ENCODE peak calls at places on chromosomes 5 and 9, in eight cellular contexts. D is H9, V is colonic mucosa, M is dorsolateral prefrontal cortex, L is left lung, F is astrocyte of the spinal cord, U is GM12865, G is DND-41. Z is an unnamed sample.

GRCh38 chr5:57735754-57736153 is 253.1 kb upstream of the ACTBL2 start:
- DNase-seq in D (no peak), V (no peak), M (no peak), L (no peak), F (peak), U (no peak), G (no peak), Z (no peak)

GRCh38 chr5:17839848-17840247 is 205.6 kb downstream of the TAF11L14 start:
- DNase-seq in D (no peak), V (no peak), M (no peak), L (no peak), F (no peak), U (no peak), G (no peak), Z (no peak)

GRCh38 chr9:91315191-91315590 is 46.5 kb downstream of the AUH start:
- DNase-seq in D (peak), V (peak), M (no peak), L (no peak), F (no peak), U (no peak), G (no peak), Z (no peak)

GRCh38 chr9:137551656-137552534 is at the start of gene MRPL41:
- DNase-seq in D (peak), V (peak), M (peak), L (peak), F (peak), U (peak), G (peak), Z (peak)

GRCh38 chr9:126622872-126623271 is 9.1 kb downstream of the LMX1B start:
- DNase-seq in D (no peak), V (no peak), M (no peak), L (no peak), F (no peak), U (no peak), G (no peak), Z (no peak)

GRCh38 chr5:107570805-107571531 is 99.8 kb downstream of the EFNA5 start:
- DNase-seq in D (no peak), V (peak), M (no peak), L (no peak), F (no peak), U (peak), G (peak), Z (peak)

GRCh38 chr5:103256178-103256577 is 2.4 kb upstream of the MACIR start:
- DNase-seq in D (no peak), V (no peak), M (no peak), L (no peak), F (no peak), U (peak), G (no peak), Z (no peak)

GRCh38 chr5:179411161-179411841 is 66.0 kb upstream of the ADAMTS2 start:
- DNase-seq in D (no peak), V (peak), M (no peak), L (no peak), F (no peak), U (no peak), G (no peak), Z (no peak)

GRCh38 chr5:16863380-16864007 is 72.6 kb downstream of the MYO10 start:
- DNase-seq in D (no peak), V (no peak), M (no peak), L (no peak), F (no peak), U (no peak), G (no peak), Z (no peak)

GRCh38 chr5:39505751-39506150 is 81.0 kb upstream of the DAB2 start:
- DNase-seq in D (no peak), V (no peak), M (no peak), L (no peak), F (no peak), U (no peak), G (no peak), Z (no peak)

GRCh38 chr5:45765561-45765960 is 69.4 kb upstream of the HCN1 start:
- DNase-seq in D (no peak), V (no peak), M (no peak), L (no peak), F (no peak), U (no peak), G (no peak), Z (no peak)

GRCh38 chr9:131500377-131500776 is 2.3 kb upstream of the POMT1 start:
- DNase-seq in D (no peak), V (no peak), M (peak), L (no peak), F (no peak), U (no peak), G (peak), Z (peak)

GRCh38 chr5:141668601-141669265 is 13.3 kb downstream of the ARAP3 start:
- DNase-seq in D (no peak), V (no peak), M (no peak), L (no peak), F (peak), U (no peak), G (no peak), Z (no peak)

GRCh38 chr9:121398374-121398773 is 28.3 kb upstream of the STOM start:
- DNase-seq in D (no peak), V (no peak), M (no peak), L (no peak), F (peak), U (no peak), G (no peak), Z (no peak)

GRCh38 chr5:150261231-150261630 is 28.3 kb downstream of the CAMK2A start:
- DNase-seq in D (no peak), V (no peak), M (no peak), L (no peak), F (no peak), U (no peak), G (no peak), Z (no peak)

GRCh38 chr5:82221020-82221419 is 57.1 kb downstream of the RPS23 start:
- DNase-seq in D (no peak), V (no peak), M (no peak), L (no peak), F (no peak), U (no peak), G (no peak), Z (no peak)

GRCh38 chr5:113489299-113489698 is 1.0 kb upstream of the MCC start:
- DNase-seq in D (no peak), V (no peak), M (no peak), L (peak), F (peak), U (peak), G (peak), Z (peak)

GRCh38 chr9:88660611-88661010 is 125.6 kb downstream of the NXNL2 start:
- DNase-seq in D (peak), V (no peak), M (no peak), L (no peak), F (no peak), U (peak), G (peak), Z (peak)

GRCh38 chr9:7216004-7216821 is 458.4 kb downstream of the KDM4C start:
- DNase-seq in D (no peak), V (no peak), M (no peak), L (no peak), F (peak), U (no peak), G (no peak), Z (peak)

GRCh38 chr5:159965031-159965837 is 43.7 kb upstream of the TTC1 start:
- DNase-seq in D (peak), V (peak), M (peak), L (peak), F (peak), U (peak), G (peak), Z (peak)

GRCh38 chr9:19410195-19410503 is 1.3 kb downstream of the ACER2 start:
- DNase-seq in D (no peak), V (no peak), M (no peak), L (no peak), F (no peak), U (no peak), G (no peak), Z (no peak)

GRCh38 chr5:6573651-6574101 is 59.2 kb downstream of the NSUN2 start:
- DNase-seq in D (peak), V (no peak), M (no peak), L (no peak), F (no peak), U (no peak), G (peak), Z (no peak)

GRCh38 chr9:32385135-32385884 is 867 bp downstream of the ACO1 start:
- DNase-seq in D (no peak), V (no peak), M (no peak), L (no peak), F (no peak), U (no peak), G (no peak), Z (no peak)

GRCh38 chr5:139726248-139726647 is 69.4 kb upstream of the PSD2 start:
- DNase-seq in D (no peak), V (no peak), M (no peak), L (no peak), F (no peak), U (no peak), G (no peak), Z (no peak)

GRCh38 chr9:123482295-123482970 is 126.4 kb downstream of the CRB2 start:
- DNase-seq in D (peak), V (peak), M (peak), L (no peak), F (no peak), U (no peak), G (no peak), Z (no peak)

GRCh38 chr5:74040065-74040551 is 414.1 kb downstream of the ARHGEF28 start:
- DNase-seq in D (no peak), V (no peak), M (no peak), L (no peak), F (peak), U (no peak), G (no peak), Z (no peak)

GRCh38 chr5:9613360-9613759 is 16.8 kb downstream of the TAS2R1 start:
- DNase-seq in D (no peak), V (no peak), M (no peak), L (no peak), F (no peak), U (no peak), G (no peak), Z (no peak)

GRCh38 chr9:34253460-34253837 is 74.6 kb downstream of the UBAP1 start:
- DNase-seq in D (no peak), V (no peak), M (no peak), L (no peak), F (peak), U (no peak), G (no peak), Z (no peak)

GRCh38 chr9:33452828-33453271 is 5.5 kb upstream of the AQP3 start:
- DNase-seq in D (peak), V (peak), M (peak), L (peak), F (peak), U (peak), G (peak), Z (peak)

GRCh38 chr5:171444582-171444981 is 25.1 kb downstream of the FGF18 start:
- DNase-seq in D (no peak), V (no peak), M (no peak), L (no peak), F (peak), U (no peak), G (no peak), Z (no peak)

GRCh38 chr9:14692536-14692917 is 705 bp downstream of the ZDHHC21 start:
- DNase-seq in D (no peak), V (no peak), M (no peak), L (no peak), F (no peak), U (peak), G (no peak), Z (no peak)

GRCh38 chr5:127192836-127193341 is 97.7 kb upstream of the MEGF10 start:
- DNase-seq in D (no peak), V (no peak), M (no peak), L (no peak), F (no peak), U (no peak), G (no peak), Z (no peak)
- TF ChIP-seq CTCF in D (no peak), V (no peak), M (no peak), L (no peak), F (no peak), U (no peak), G (no peak), Z (no peak)

GRCh38 chr9:95073918-95074317 is 243.6 kb downstream of the FANCC start:
- DNase-seq in D (no peak), V (no peak), M (no peak), L (no peak), F (no peak), U (no peak), G (no peak), Z (no peak)

GRCh38 chr9:95074632-95075269 is 242.8 kb downstream of the FANCC start:
- DNase-seq in D (peak), V (peak), M (peak), L (no peak), F (no peak), U (no peak), G (no peak), Z (no peak)

GRCh38 chr9:95071450-95071849 is 246.1 kb downstream of the FANCC start:
- DNase-seq in D (no peak), V (no peak), M (no peak), L (no peak), F (no peak), U (no peak), G (no peak), Z (no peak)

GRCh38 chr9:95071925-95072324 is 245.6 kb downstream of the FANCC start:
- DNase-seq in D (no peak), V (no peak), M (no peak), L (no peak), F (no peak), U (no peak), G (no peak), Z (no peak)

DNA sequence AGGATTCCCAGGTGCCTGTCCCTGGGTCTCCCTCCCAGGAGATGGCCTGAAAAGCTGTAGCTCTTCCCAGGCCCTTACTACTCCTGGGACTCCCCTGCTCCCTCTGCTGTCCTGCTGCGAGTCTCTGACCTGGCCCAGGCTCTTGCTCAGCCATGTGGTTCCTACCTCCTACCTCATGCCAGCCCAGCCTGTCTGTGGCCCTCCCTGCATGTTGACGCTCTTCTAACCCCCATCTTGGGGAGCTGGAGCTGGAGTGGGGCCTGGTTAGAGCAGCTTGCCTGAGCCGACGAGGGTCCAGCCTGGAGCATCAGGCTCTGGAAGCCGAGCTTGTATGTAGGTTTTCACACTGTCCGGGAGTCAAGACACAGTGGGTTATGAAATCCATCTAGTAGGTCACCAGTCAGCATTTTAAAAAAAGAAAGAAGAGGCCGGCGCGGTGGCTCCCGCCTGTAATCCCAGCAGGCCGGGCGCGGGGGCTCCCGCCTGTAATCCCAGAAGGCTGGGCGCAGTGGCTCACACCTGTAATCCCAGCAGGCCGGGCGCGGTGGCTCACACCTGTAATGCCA is 244.4 kb downstream of the FANCC start:
- DNase-seq in D (peak), V (no peak), M (no peak), L (no peak), F (no peak), U (no peak), G (no peak), Z (no peak)
- TF ChIP-seq CTCF in D (peak), V (no peak), M (no peak), L (no peak), F (peak), U (no peak), G (no peak), Z (no peak)

GRCh38 chr5:66498791-66499207 is 97.4 kb upstream of the MAST4 start:
- DNase-seq in D (no peak), V (no peak), M (no peak), L (no peak), F (no peak), U (peak), G (no peak), Z (peak)
- TF ChIP-seq CTCF in D (peak), V (no peak), M (no peak), L (no peak), F (no peak), U (no peak), G (peak), Z (no peak)

GRCh38 chr5:68286612-68286912 is 71.0 kb downstream of the PIK3R1 start:
- DNase-seq in D (no peak), V (no peak), M (no peak), L (no peak), F (no peak), U (no peak), G (no peak), Z (no peak)
- TF ChIP-seq CTCF in D (no peak), V (peak), M (no peak), L (no peak), F (no peak), U (no peak), G (no peak), Z (peak)

GRCh38 chr5:154567155-154567554 is 89.1 kb upstream of the HAND1 start:
- DNase-seq in D (no peak), V (no peak), M (no peak), L (no peak), F (no peak), U (no peak), G (no peak), Z (no peak)

GRCh38 chr5:154573011-154573410 is 95.0 kb upstream of the HAND1 start:
- DNase-seq in D (no peak), V (no peak), M (no peak), L (no peak), F (no peak), U (no peak), G (no peak), Z (no peak)

GRCh38 chr5:154568597-154568996 is 90.6 kb upstream of the HAND1 start:
- DNase-seq in D (no peak), V (no peak), M (no peak), L (no peak), F (no peak), U (no peak), G (no peak), Z (no peak)

GRCh38 chr5:154571325-154572035 is 93.5 kb upstream of the HAND1 start:
- DNase-seq in D (no peak), V (no peak), M (no peak), L (no peak), F (no peak), U (no peak), G (no peak), Z (no peak)

DNA sequence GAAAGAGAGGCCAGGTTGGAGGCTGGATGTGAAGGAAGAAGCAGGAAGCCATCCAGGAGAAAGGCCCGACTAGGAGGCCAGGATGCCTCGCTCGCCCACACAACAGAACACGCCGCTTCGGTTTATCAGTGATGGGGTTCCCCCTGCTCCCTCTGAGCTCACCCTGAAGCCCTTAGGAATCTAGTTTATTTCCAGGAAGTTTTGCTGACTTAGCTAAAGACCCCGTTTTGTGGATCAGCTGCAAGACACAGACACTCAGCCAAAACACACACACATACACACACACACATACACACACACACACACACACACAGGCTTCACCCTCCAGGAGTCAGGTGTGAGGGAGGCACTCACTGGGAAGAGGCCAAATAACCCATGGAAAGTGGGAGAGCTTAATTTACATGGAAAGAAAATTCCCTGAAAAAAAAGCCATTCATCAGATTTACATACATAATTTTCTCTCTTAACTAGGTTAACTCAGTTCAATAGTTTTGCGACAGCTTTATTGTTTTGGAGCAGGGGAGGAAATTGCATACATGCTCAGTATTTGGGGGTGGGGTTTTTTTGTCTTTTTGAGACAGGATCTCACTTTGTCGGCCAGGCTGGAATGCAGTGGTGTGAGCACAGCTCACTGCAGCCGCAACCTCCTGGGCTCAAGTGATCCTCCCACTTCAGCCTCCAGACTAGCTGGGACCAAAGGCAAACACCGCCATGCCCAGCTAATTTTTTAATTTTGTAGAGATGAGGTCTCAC is 92.7 kb upstream of the HAND1 start:
- DNase-seq in D (no peak), V (no peak), M (no peak), L (no peak), F (no peak), U (no peak), G (no peak), Z (no peak)
- TF ChIP-seq CTCF in D (no peak), V (no peak), M (no peak), L (no peak), F (no peak), U (no peak), G (no peak), Z (no peak)

GRCh38 chr5:169548315-169548714 is 35.3 kb upstream of the SPDL1 start:
- DNase-seq in D (no peak), V (no peak), M (no peak), L (no peak), F (peak), U (peak), G (no peak), Z (no peak)
- TF ChIP-seq CTCF in D (peak), V (no peak), M (no peak), L (no peak), F (peak), U (no peak), G (peak), Z (no peak)

GRCh38 chr9:12989669-12990068 is 214.8 kb downstream of the LURAP1L start:
- DNase-seq in D (no peak), V (no peak), M (no peak), L (no peak), F (no peak), U (no peak), G (no peak), Z (no peak)

GRCh38 chr9:12993432-12993831 is 218.6 kb downstream of the LURAP1L start:
- DNase-seq in D (no peak), V (no peak), M (no peak), L (no peak), F (peak), U (no peak), G (no peak), Z (no peak)

DNA sequence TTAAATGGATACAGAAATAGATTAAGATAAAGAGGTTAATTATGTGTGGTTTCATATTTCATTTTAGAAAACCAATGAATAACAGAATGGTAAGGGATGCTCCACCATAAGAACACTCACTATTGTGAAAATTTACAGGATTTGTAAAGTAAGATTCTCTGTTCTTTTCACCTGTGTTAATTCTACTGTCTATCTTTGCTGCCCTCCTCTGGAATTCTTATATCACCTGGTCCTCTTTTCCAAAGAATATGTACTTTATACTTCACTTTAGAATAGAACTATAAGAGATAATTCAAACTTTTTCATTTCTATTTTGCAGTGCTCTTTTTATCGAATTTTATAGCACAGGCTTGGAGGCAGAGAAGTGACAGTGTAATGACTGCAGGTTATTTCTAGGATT is 213.4 kb downstream of the LURAP1L start:
- DNase-seq in D (no peak), V (no peak), M (no peak), L (no peak), F (no peak), U (no peak), G (no peak), Z (no peak)
- TF ChIP-seq CTCF in D (no peak), V (no peak), M (no peak), L (no peak), F (no peak), U (no peak), G (peak), Z (no peak)

GRCh38 chr5:32074401-32074800 is 99.7 kb downstream of the GOLPH3 start:
- DNase-seq in D (no peak), V (no peak), M (no peak), L (no peak), F (no peak), U (no peak), G (no peak), Z (no peak)
- TF ChIP-seq CTCF in D (peak), V (no peak), M (no peak), L (no peak), F (no peak), U (no peak), G (no peak), Z (no peak)

DNA sequence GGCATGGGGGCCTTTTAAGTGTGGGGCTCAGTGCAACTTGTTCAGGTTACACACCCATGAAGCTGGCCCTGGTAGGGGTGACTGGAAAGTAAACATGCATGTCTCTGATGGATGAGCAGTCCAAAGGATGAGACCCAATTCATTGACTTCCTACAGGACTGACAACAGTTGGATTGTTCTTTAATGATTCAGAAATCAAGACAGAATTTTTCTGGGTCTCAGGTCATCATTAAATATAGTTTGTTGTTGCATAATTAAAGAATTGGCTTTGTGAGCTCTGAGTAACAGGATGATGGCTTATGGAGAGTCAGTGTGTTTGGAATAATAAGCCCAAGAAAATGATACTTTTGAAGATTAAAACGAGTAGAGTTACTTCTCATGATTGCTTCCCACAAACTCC is 604.2 kb upstream of the CLINT1 start:
- DNase-seq in D (no peak), V (no peak), M (no peak), L (no peak), F (no peak), U (no peak), G (no peak), Z (no peak)
- TF ChIP-seq CTCF in D (no peak), V (no peak), M (no peak), L (no peak), F (no peak), U (no peak), G (no peak), Z (no peak)